ENCODE peak calls at places on chromosomes 2 and 18, in six cellular contexts. One of them, this sample, is unnamed.

GRCh38 chr2:121288454-121289231 is 3.6 kb upstream of the TFCP2L1 start:
- DNase-seq in GM23338: no peak
- DNase-seq in GM12878: no peak
- DNase-seq in tibial artery: no peak
- DNase-seq in PC-3: no peak
- DNase-seq in hepatocyte: no peak
- DNase-seq in this sample: no peak

GRCh38 chr2:15584767-15585469 is 6.8 kb upstream of the DDX1 start:
- DNase-seq in GM12878: no peak
- DNase-seq in hepatocyte: no peak
- DNase-seq in GM23338: no peak
- DNase-seq in tibial artery: no peak
- DNase-seq in PC-3: peak; percentile 30
- DNase-seq in this sample: no peak

GRCh38 chr18:44135791-44136190 is 544.9 kb upstream of the SETBP1 start:
- DNase-seq in tibial artery: no peak
- DNase-seq in GM23338: no peak
- DNase-seq in hepatocyte: no peak
- DNase-seq in GM12878: no peak
- DNase-seq in PC-3: no peak
- DNase-seq in this sample: no peak

GRCh38 chr2:159706385-159706980 is 5.8 kb upstream of the MARCHF7 start:
- DNase-seq in tibial artery: no peak
- DNase-seq in PC-3: no peak
- DNase-seq in GM23338: no peak
- DNase-seq in GM12878: no peak
- DNase-seq in hepatocyte: no peak
- DNase-seq in this sample: no peak

GRCh38 chr2:137228566-137228965 is 463.2 kb downstream of the THSD7B start:
- DNase-seq in tibial artery: no peak
- DNase-seq in GM12878: no peak
- DNase-seq in PC-3: peak; percentile 91
- DNase-seq in hepatocyte: no peak
- DNase-seq in GM23338: no peak
- DNase-seq in this sample: no peak

GRCh38 chr2:187003038-187003543 is 154.1 kb upstream of the ZSWIM2 start:
- DNase-seq in PC-3: no peak
- DNase-seq in tibial artery: no peak
- DNase-seq in hepatocyte: no peak
- DNase-seq in GM23338: no peak
- DNase-seq in GM12878: no peak
- DNase-seq in this sample: no peak

GRCh38 chr2:124034265-124034664 is 9.2 kb downstream of the CNTNAP5 start:
- DNase-seq in GM23338: no peak
- DNase-seq in hepatocyte: peak; percentile 26
- DNase-seq in PC-3: peak; percentile 46
- DNase-seq in tibial artery: no peak
- DNase-seq in GM12878: no peak
- DNase-seq in this sample: no peak

GRCh38 chr2:151482310-151482709 is 72.6 kb downstream of the RIF1 start:
- DNase-seq in tibial artery: no peak
- DNase-seq in PC-3: no peak
- DNase-seq in GM12878: no peak
- DNase-seq in hepatocyte: no peak
- DNase-seq in GM23338: no peak
- DNase-seq in this sample: no peak

GRCh38 chr2:608711-609110 is 68.5 kb downstream of the TMEM18 start:
- DNase-seq in GM23338: no peak
- DNase-seq in tibial artery: no peak
- DNase-seq in GM12878: no peak
- DNase-seq in hepatocyte: no peak
- DNase-seq in PC-3: no peak
- DNase-seq in this sample: no peak

GRCh38 chr2:221524158-221524557 is 47.9 kb downstream of the EPHA4 start:
- DNase-seq in PC-3: no peak
- DNase-seq in GM12878: no peak
- DNase-seq in hepatocyte: no peak
- DNase-seq in GM23338: no peak
- DNase-seq in tibial artery: no peak
- DNase-seq in this sample: no peak

GRCh38 chr2:61151434-61151833 is 10.6 kb upstream of the C2orf74 start:
- DNase-seq in tibial artery: no peak
- DNase-seq in PC-3: peak; percentile 41
- DNase-seq in GM12878: no peak
- DNase-seq in GM23338: no peak
- DNase-seq in hepatocyte: no peak
- DNase-seq in this sample: no peak

GRCh38 chr2:104867351-104868080 is 13.6 kb downstream of the POU3F3 start:
- DNase-seq in GM12878: no peak
- DNase-seq in hepatocyte: no peak
- DNase-seq in tibial artery: no peak
- DNase-seq in PC-3: no peak
- DNase-seq in GM23338: peak; percentile 73
- DNase-seq in this sample: no peak

GRCh38 chr2:230416061-230416721 is at the start of gene SP100:
- DNase-seq in GM12878: peak; percentile 81
- DNase-seq in GM23338: peak; percentile 33
- DNase-seq in PC-3: peak; percentile 74
- DNase-seq in tibial artery: peak; percentile 87
- DNase-seq in hepatocyte: peak; percentile 86
- DNase-seq in this sample: peak; percentile 82

GRCh38 chr2:235595420-235596010 is 101.7 kb downstream of the AGAP1 start:
- DNase-seq in PC-3: peak; percentile 80
- DNase-seq in GM23338: peak; percentile 83
- DNase-seq in hepatocyte: peak; percentile 83
- DNase-seq in tibial artery: peak; percentile 81
- DNase-seq in GM12878: no peak
- DNase-seq in this sample: peak; percentile 21

GRCh38 chr2:235300368-235301201 is 193.3 kb upstream of the AGAP1 start:
- DNase-seq in tibial artery: no peak
- DNase-seq in hepatocyte: peak; percentile 47
- DNase-seq in GM12878: no peak
- DNase-seq in GM23338: no peak
- DNase-seq in PC-3: no peak
- DNase-seq in this sample: no peak

GRCh38 chr2:32715981-32716380 is 88.1 kb downstream of the TTC27 start:
- DNase-seq in PC-3: no peak
- DNase-seq in GM23338: no peak
- DNase-seq in GM12878: no peak
- DNase-seq in hepatocyte: no peak
- DNase-seq in tibial artery: no peak
- DNase-seq in this sample: no peak

GRCh38 chr2:3595985-3596384 is 1.1 kb downstream of the COLEC11 start:
- DNase-seq in hepatocyte: no peak
- DNase-seq in GM12878: no peak
- DNase-seq in GM23338: no peak
- DNase-seq in tibial artery: no peak
- DNase-seq in PC-3: no peak
- DNase-seq in this sample: no peak

GRCh38 chr2:171811229-171811628 is 82.8 kb downstream of the SLC25A12 start:
- DNase-seq in GM23338: peak; percentile 48
- DNase-seq in PC-3: peak; percentile 57
- DNase-seq in hepatocyte: peak; percentile 18
- DNase-seq in GM12878: no peak
- DNase-seq in tibial artery: no peak
- DNase-seq in this sample: no peak

GRCh38 chr2:225398372-225398771 is 1.1 kb upstream of the NYAP2 start:
- DNase-seq in tibial artery: no peak
- DNase-seq in GM12878: no peak
- DNase-seq in PC-3: no peak
- DNase-seq in GM23338: no peak
- DNase-seq in hepatocyte: no peak
- DNase-seq in this sample: no peak

GRCh38 chr2:104853926-104854506 is at the start of gene POU3F3:
- DNase-seq in PC-3: no peak
- DNase-seq in hepatocyte: peak; percentile 73
- DNase-seq in GM12878: no peak
- DNase-seq in tibial artery: peak; percentile 85
- DNase-seq in GM23338: peak; percentile 99
- DNase-seq in this sample: no peak

GRCh38 chr18:49250819-49251388 is 209.5 kb downstream of the DYM start:
- DNase-seq in GM12878: no peak
- DNase-seq in tibial artery: no peak
- DNase-seq in GM23338: peak; percentile 50
- DNase-seq in PC-3: peak; percentile 12
- DNase-seq in hepatocyte: peak; percentile 34
- DNase-seq in this sample: no peak

GRCh38 chr18:45014047-45014501 is 333.4 kb downstream of the SETBP1 start:
- DNase-seq in PC-3: peak; percentile 45
- DNase-seq in tibial artery: peak; percentile 72
- DNase-seq in hepatocyte: peak; percentile 26
- DNase-seq in GM23338: peak; percentile 47
- DNase-seq in GM12878: no peak
- DNase-seq in this sample: no peak

GRCh38 chr2:85413592-85414421 is 3.6 kb upstream of the CAPG start:
- DNase-seq in GM12878: no peak
- DNase-seq in GM23338: peak; percentile 83
- DNase-seq in tibial artery: no peak
- DNase-seq in hepatocyte: peak; percentile 90
- DNase-seq in PC-3: no peak
- DNase-seq in this sample: no peak

GRCh38 chr2:29528891-29529520 is 392.4 kb downstream of the ALK start:
- DNase-seq in PC-3: peak; percentile 52
- DNase-seq in GM12878: no peak
- DNase-seq in GM23338: no peak
- DNase-seq in hepatocyte: peak; percentile 53
- DNase-seq in tibial artery: no peak
- DNase-seq in this sample: no peak

GRCh38 chr18:56036673-56037072 is 448.7 kb upstream of the TCF4 start:
- DNase-seq in GM23338: no peak
- DNase-seq in tibial artery: no peak
- DNase-seq in GM12878: no peak
- DNase-seq in hepatocyte: no peak
- DNase-seq in PC-3: no peak
- DNase-seq in this sample: no peak

GRCh38 chr2:223588251-223588650 is 13.9 kb downstream of the SCG2 start:
- DNase-seq in tibial artery: no peak
- DNase-seq in GM12878: no peak
- DNase-seq in PC-3: no peak
- DNase-seq in hepatocyte: no peak
- DNase-seq in GM23338: peak; percentile 26
- DNase-seq in this sample: no peak

GRCh38 chr2:207224814-207225482 is 59.2 kb upstream of the KLF7 start:
- DNase-seq in GM12878: no peak
- DNase-seq in PC-3: no peak
- DNase-seq in GM23338: peak; percentile 5
- DNase-seq in hepatocyte: no peak
- DNase-seq in tibial artery: no peak
- DNase-seq in this sample: no peak

GRCh38 chr18:48790226-48790863 is 160.4 kb downstream of the SMAD7 start:
- DNase-seq in GM23338: no peak
- DNase-seq in tibial artery: peak; percentile 98
- DNase-seq in PC-3: no peak
- DNase-seq in GM12878: no peak
- DNase-seq in hepatocyte: no peak
- DNase-seq in this sample: no peak

GRCh38 chr2:124693156-124693555 is 668.1 kb downstream of the CNTNAP5 start:
- DNase-seq in hepatocyte: no peak
- DNase-seq in PC-3: no peak
- DNase-seq in tibial artery: no peak
- DNase-seq in GM12878: no peak
- DNase-seq in GM23338: no peak
- DNase-seq in this sample: no peak

GRCh38 chr18:50632895-50633515 is 73.1 kb downstream of the MAPK4 start:
- DNase-seq in GM23338: no peak
- DNase-seq in GM12878: no peak
- DNase-seq in tibial artery: no peak
- DNase-seq in hepatocyte: no peak
- DNase-seq in PC-3: no peak
- DNase-seq in this sample: no peak

GRCh38 chr18:73366713-73367112 is 498.9 kb upstream of the NETO1 start:
- DNase-seq in tibial artery: no peak
- DNase-seq in GM23338: no peak
- DNase-seq in PC-3: no peak
- DNase-seq in GM12878: no peak
- DNase-seq in hepatocyte: no peak
- DNase-seq in this sample: no peak

DNA sequence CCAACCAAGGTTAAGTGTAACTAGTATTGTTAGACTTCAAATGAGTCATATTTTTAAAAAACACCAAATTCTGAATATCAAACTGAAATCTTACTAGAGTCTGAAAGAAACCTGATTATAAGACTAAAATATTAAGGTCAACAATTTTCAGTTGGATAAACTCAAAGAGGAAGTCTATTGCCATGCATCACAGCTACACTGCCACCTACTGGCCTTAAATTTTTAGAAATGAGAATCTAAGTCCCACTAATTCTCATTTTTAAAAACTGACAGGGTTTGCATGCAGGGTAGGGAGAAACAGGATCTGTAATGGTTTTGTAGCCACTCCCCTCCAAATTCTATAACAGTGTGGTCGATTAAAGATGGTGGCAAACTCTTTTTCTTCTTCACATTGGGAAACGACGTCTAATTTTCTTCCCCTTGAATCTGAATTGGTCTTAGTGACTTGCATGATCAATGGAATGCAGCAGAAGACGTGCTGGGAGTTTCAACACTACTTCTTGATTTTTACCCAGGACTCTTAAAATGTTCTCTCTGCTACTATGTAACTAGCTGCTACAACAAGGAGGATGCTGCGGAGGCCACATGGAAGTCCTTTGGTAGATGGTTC is 176.1 kb upstream of the SESTD1 start:
- DNase-seq in GM23338: peak; percentile 78
- DNase-seq in hepatocyte: peak; percentile 46
- DNase-seq in tibial artery: no peak
- DNase-seq in PC-3: peak; percentile 76
- DNase-seq in GM12878: no peak
- DNase-seq in this sample: no peak
- TF ChIP-seq CTCF in GM23338: peak; percentile 64
- TF ChIP-seq CTCF in hepatocyte: peak; percentile 62
- TF ChIP-seq CTCF in tibial artery: peak; percentile 48
- TF ChIP-seq CTCF in PC-3: peak; percentile 84
- TF ChIP-seq CTCF in GM12878: peak; percentile 65
- TF ChIP-seq CTCF in this sample: peak; percentile 60

GRCh38 chr2:197307236-197307932 is 3.2 kb downstream of the ANKRD44 start:
- DNase-seq in GM12878: no peak
- DNase-seq in PC-3: no peak
- DNase-seq in hepatocyte: no peak
- DNase-seq in GM23338: no peak
- DNase-seq in tibial artery: no peak
- DNase-seq in this sample: no peak
- H3K4me3 ChIP-seq in GM12878: peak overlapping the region; percentile 98
- H3K4me3 ChIP-seq in PC-3: no peak overlapping the region
- H3K4me3 ChIP-seq in hepatocyte: no peak overlapping the region
- H3K4me3 ChIP-seq in GM23338: no peak overlapping the region
- H3K4me3 ChIP-seq in tibial artery: no peak overlapping the region
- H3K4me3 ChIP-seq in this sample: peak overlapping the region; percentile 69

GRCh38 chr2:199985625-199986207 is 30.3 kb downstream of the MAIP1 start:
- DNase-seq in PC-3: peak; percentile 86
- DNase-seq in GM23338: peak; percentile 93
- DNase-seq in tibial artery: no peak
- DNase-seq in hepatocyte: peak; percentile 81
- DNase-seq in GM12878: no peak
- DNase-seq in this sample: peak; percentile 43
- TF ChIP-seq CTCF in PC-3: peak; percentile 88
- TF ChIP-seq CTCF in GM23338: peak; percentile 93
- TF ChIP-seq CTCF in tibial artery: peak; percentile 16
- TF ChIP-seq CTCF in hepatocyte: peak; percentile 65
- TF ChIP-seq CTCF in GM12878: peak; percentile 34
- TF ChIP-seq CTCF in this sample: peak; percentile 74

GRCh38 chr2:9952856-9953503 is 1.5 kb downstream of the GRHL1 start:
- DNase-seq in GM12878: no peak
- DNase-seq in tibial artery: no peak
- DNase-seq in GM23338: no peak
- DNase-seq in hepatocyte: no peak
- DNase-seq in PC-3: peak; percentile 37
- DNase-seq in this sample: no peak
- H3K4me3 ChIP-seq in GM12878: no peak overlapping the region
- H3K4me3 ChIP-seq in tibial artery: no peak overlapping the region
- H3K4me3 ChIP-seq in GM23338: peak overlapping the region; percentile 70
- H3K4me3 ChIP-seq in hepatocyte: no peak overlapping the region
- H3K4me3 ChIP-seq in PC-3: peak overlapping the region; percentile 73
- H3K4me3 ChIP-seq in this sample: no peak overlapping the region